ENCODE peak calls at places on chromosomes 16 and 17, in four cellular contexts. V is SK-N-SH, O is GM12878, N is K562. G is an unnamed sample.

GRCh38 chr17:70767102-70767701 is 597.9 kb downstream of the KCNJ2 start:
- DNase-seq in V (peak; percentile 60), O (no peak), N (peak; percentile 9), G (no peak)

GRCh38 chr17:62778990-62779681 is 29.0 kb downstream of the MARCHF10 start:
- DNase-seq in V (peak; percentile 45), O (no peak), N (peak; percentile 20), G (no peak)

GRCh38 chr16:57024894-57025680 is 35.7 kb downstream of the NLRC5 start:
- DNase-seq in V (no peak), O (no peak), N (no peak), G (no peak)

GRCh38 chr16:57480127-57480753 is 6.1 kb downstream of the DOK4 start:
- DNase-seq in V (peak; percentile 62), O (no peak), N (peak; percentile 80), G (no peak)

GRCh38 chr16:89971495-89972243 is 23.1 kb downstream of the DEF8 start:
- DNase-seq in V (no peak), O (no peak), N (peak; percentile 60), G (peak; percentile 25)

GRCh38 chr16:785563-786535 is 2.3 kb downstream of the RPUSD1 start:
- DNase-seq in V (peak; percentile 86), O (no peak), N (peak; percentile 82), G (peak; percentile 95)

GRCh38 chr17:5854871-5855554 is 215.2 kb upstream of the WSCD1 start:
- DNase-seq in V (no peak), O (no peak), N (no peak), G (no peak)

GRCh38 chr16:65121870-65122723 is at the start of gene CDH11:
- DNase-seq in V (peak; percentile 82), O (no peak), N (no peak), G (peak; percentile 70)

GRCh38 chr16:57697896-57698537 is 3.4 kb downstream of the DRC7 start:
- DNase-seq in V (no peak), O (no peak), N (no peak), G (no peak)

GRCh38 chr17:29590261-29590978 is 972 bp upstream of the GIT1 start:
- DNase-seq in V (no peak), O (no peak), N (peak; percentile 21), G (no peak)

GRCh38 chr16:62620259-62620658 is 584.0 kb upstream of the CDH8 start:
- DNase-seq in V (no peak), O (no peak), N (no peak), G (no peak)

GRCh38 chr17:12463102-12463501 is 202.6 kb upstream of the MYOCD start:
- DNase-seq in V (no peak), O (no peak), N (no peak), G (no peak)

GRCh38 chr16:85291302-85292148 is 179.3 kb upstream of the CIBAR2 start:
- DNase-seq in V (no peak), O (no peak), N (peak; percentile 81), G (no peak)

GRCh38 chr17:82806645-82807044 is 33.2 kb downstream of the ZNF750 start:
- DNase-seq in V (no peak), O (no peak), N (no peak), G (no peak)

GRCh38 chr16:30715777-30716445 is 16.9 kb downstream of the SRCAP start:
- DNase-seq in V (no peak), O (no peak), N (peak; percentile 24), G (no peak)

GRCh38 chr16:502179-502943 is 25.2 kb upstream of the CAPN15 start:
- DNase-seq in V (no peak), O (no peak), N (no peak), G (no peak)

GRCh38 chr16:85461814-85462404 is 151.2 kb upstream of the GSE1 start:
- DNase-seq in V (peak; percentile 80), O (no peak), N (peak; percentile 91), G (peak; percentile 73)

GRCh38 chr17:41635121-41636097 is 11.0 kb upstream of the KRT17 start:
- DNase-seq in V (peak; percentile 90), O (no peak), N (no peak), G (no peak)

GRCh38 chr16:69188716-69189115 is 1.8 kb downstream of the SNTB2 start:
- DNase-seq in V (no peak), O (no peak), N (no peak), G (no peak)

GRCh38 chr17:16944334-16945140 is 27.4 kb downstream of the TNFRSF13B start:
- DNase-seq in V (no peak), O (no peak), N (no peak), G (no peak)

GRCh38 chr17:5508855-5509254 is 22.5 kb downstream of the MIS12 start:
- DNase-seq in V (no peak), O (no peak), N (no peak), G (peak; percentile 41)

GRCh38 chr17:82957961-82958491 is 118.2 kb upstream of the ZNF750 start:
- DNase-seq in V (no peak), O (no peak), N (no peak), G (no peak)

GRCh38 chr16:23941963-23942564 is 106.3 kb downstream of the PRKCB start:
- DNase-seq in V (no peak), O (no peak), N (peak; percentile 52), G (no peak)

GRCh38 chr17:80219013-80219776 is 938 bp downstream of the SGSH start:
- DNase-seq in V (peak; percentile 82), O (peak; percentile 66), N (peak; percentile 90), G (no peak)

GRCh38 chr16:21284414-21284813 is 6.3 kb upstream of the CRYM start:
- DNase-seq in V (no peak), O (no peak), N (no peak), G (no peak)

GRCh38 chr17:77840156-77840555 is 118.3 kb upstream of the TNRC6C start:
- DNase-seq in V (no peak), O (no peak), N (peak; percentile 29), G (no peak)

GRCh38 chr17:77585142-77585860 is 373.2 kb upstream of the TNRC6C start:
- DNase-seq in V (no peak), O (no peak), N (no peak), G (no peak)

GRCh38 chr16:49414651-49415050 is 41.0 kb downstream of the C16orf78 start:
- DNase-seq in V (no peak), O (no peak), N (no peak), G (no peak)

GRCh38 chr17:17774009-17774881 is 62.5 kb downstream of the SREBF1 start:
- DNase-seq in V (no peak), O (no peak), N (no peak), G (no peak)

DNA sequence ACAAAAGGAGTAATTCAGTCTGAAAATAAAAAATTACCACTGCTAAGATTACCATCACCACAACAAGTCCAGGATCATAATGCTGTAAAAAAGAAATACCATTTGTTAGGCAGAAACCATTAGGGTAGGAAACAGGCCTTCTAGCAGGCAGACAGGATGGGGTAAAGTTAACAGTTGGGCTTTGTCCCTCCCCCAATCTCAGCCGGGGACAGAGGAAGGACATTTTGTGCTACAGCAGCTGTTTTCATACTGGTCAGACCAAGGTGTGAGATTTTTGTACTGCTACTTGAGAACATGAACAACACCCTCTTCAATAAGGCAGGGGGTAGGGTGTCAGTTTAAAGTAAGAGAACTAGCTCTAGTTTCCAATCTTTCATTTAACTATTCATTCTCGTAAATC is 49.2 kb upstream of the ITGA2B start:
- DNase-seq in V (peak; percentile 8), O (no peak), N (no peak), G (no peak)
- TF ChIP-seq USF1 in V (no peak), O (no peak), N (no peak), G (no peak)

GRCh38 chr16:11613381-11614303 is 26.9 kb upstream of the LITAF start:
- DNase-seq in V (no peak), O (no peak), N (peak; percentile 74), G (no peak)
- TF ChIP-seq USF2 in V (no peak), O (no peak), N (no peak), G (no peak)

DNA sequence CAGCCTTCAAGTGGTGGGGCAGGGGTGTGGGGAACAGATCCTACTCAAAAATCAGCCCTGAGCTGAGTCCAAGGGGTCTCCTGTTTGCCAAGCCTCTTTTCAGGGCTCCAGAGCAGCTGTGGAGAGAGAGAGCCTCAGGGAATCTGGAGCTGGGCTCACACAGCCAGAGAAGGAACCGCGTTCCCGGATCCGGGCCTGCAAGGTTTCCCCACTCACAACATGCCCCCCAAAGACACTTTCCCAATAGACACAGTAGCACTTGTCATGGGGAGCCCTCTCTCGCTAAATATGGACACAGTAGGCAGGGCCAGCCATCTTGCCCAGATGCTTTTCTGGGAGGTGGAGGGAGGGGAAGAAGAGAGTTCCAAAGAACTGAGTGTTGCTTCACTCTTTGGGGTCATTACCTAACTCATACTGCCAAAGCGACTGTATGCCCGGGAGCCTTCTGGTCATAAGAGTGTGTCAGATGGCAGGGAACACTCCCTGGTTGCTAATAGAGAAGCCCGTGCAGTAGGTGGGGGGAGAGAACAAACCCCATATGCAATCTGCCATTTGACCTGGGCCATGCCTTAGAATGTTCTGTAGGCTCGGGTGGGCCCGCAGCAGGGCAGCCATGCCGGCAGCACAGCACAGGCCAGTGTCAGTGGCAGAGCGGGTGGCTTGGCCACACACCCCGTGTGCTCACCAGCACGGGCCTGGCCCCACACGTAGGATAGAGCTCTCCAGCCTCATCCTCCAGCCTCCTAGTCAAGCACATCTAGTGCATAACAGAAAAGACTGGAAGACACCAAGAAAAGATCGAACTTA is 120.6 kb downstream of the SOCS1 start:
- DNase-seq in V (no peak), O (no peak), N (no peak), G (no peak)
- TF ChIP-seq USF1 in V (no peak), O (no peak), N (no peak), G (no peak)

GRCh38 chr17:32970281-32970680 is 21.4 kb upstream of the SPACA3 start:
- DNase-seq in V (no peak), O (peak; percentile 39), N (peak; percentile 63), G (no peak)
- TF ChIP-seq USF2 in V (no peak), O (no peak), N (no peak), G (no peak)

GRCh38 chr16:86726340-86726739 is 148.0 kb downstream of the FOXL1 start:
- DNase-seq in V (no peak), O (no peak), N (no peak), G (no peak)

GRCh38 chr16:86722970-86723369 is 144.6 kb downstream of the FOXL1 start:
- DNase-seq in V (no peak), O (no peak), N (no peak), G (no peak)

GRCh38 chr16:86725401-86725800 is 147.1 kb downstream of the FOXL1 start:
- DNase-seq in V (no peak), O (no peak), N (no peak), G (no peak)

GRCh38 chr16:86727131-86727530 is 148.8 kb downstream of the FOXL1 start:
- DNase-seq in V (no peak), O (no peak), N (no peak), G (no peak)

GRCh38 chr16:86723699-86724098 is 145.3 kb downstream of the FOXL1 start:
- DNase-seq in V (no peak), O (no peak), N (peak; percentile 17), G (peak; percentile 47)
- TF ChIP-seq USF1 in V (no peak), O (no peak), N (no peak), G (no peak)

G was measured in WTC11.